ENCODE peak calls at places on chromosomes 12 and 14, in four cellular contexts. X is GM04504, Z is lower leg skin, M is brain pericyte. B is an unnamed sample.

GRCh38 chr14:105050551-105050897 is 14.7 kb downstream of the GPR132 start:
- DNase-seq in X (no peak), M (no peak), Z (no peak), B (peak; percentile 6)

GRCh38 chr14:81453166-81453766 is 53.1 kb upstream of the STON2 start:
- DNase-seq in Z (no peak), X (no peak), M (no peak), B (peak; percentile 30)

GRCh38 chr14:67426983-67427601 is 15.1 kb upstream of the PLEK2 start:
- DNase-seq in Z (peak; percentile 92), M (peak; percentile 27), X (peak; percentile 54), B (peak; percentile 79)

GRCh38 chr14:60563113-60563512 is 54.2 kb downstream of the SIX6 start:
- DNase-seq in X (peak; percentile 38), M (no peak), Z (no peak), B (no peak)

GRCh38 chr12:127284870-127285431 is 982.0 kb upstream of the TMEM132C start:
- DNase-seq in Z (peak; percentile 76), M (peak; percentile 83), X (peak; percentile 94), B (no peak)

GRCh38 chr14:96167224-96168148 is 37.2 kb upstream of the BDKRB2 start:
- DNase-seq in M (no peak), X (peak; percentile 77), Z (peak; percentile 71), B (no peak)

GRCh38 chr12:113734503-113734902 is 231.6 kb downstream of the RBM19 start:
- DNase-seq in Z (no peak), X (no peak), M (no peak), B (no peak)

GRCh38 chr14:33848706-33849454 is 102.0 kb downstream of the EGLN3 start:
- DNase-seq in Z (no peak), X (peak; percentile 20), M (no peak), B (no peak)

GRCh38 chr12:18250313-18250916 is 10.9 kb upstream of the PIK3C2G start:
- DNase-seq in M (peak; percentile 30), Z (no peak), X (peak; percentile 29), B (peak; percentile 8)

GRCh38 chr12:8156845-8157244 is at the start of gene ZNF705A:
- DNase-seq in M (no peak), X (no peak), Z (no peak), B (no peak)

GRCh38 chr12:4272976-4273650 is 449 bp upstream of the CCND2 start:
- DNase-seq in Z (no peak), M (no peak), X (no peak), B (no peak)

GRCh38 chr14:51121096-51121495 is 26.2 kb upstream of the TRIM9 start:
- DNase-seq in Z (no peak), M (no peak), X (no peak), B (no peak)

GRCh38 chr14:44154889-44155288 is 352.2 kb downstream of the FSCB start:
- DNase-seq in Z (no peak), X (no peak), M (no peak), B (no peak)

GRCh38 chr14:24078146-24078545 is 6.8 kb downstream of the CPNE6 start:
- DNase-seq in X (no peak), M (no peak), Z (no peak), B (no peak)

GRCh38 chr14:52131640-52132320 is 62.9 kb upstream of the NID2 start:
- DNase-seq in Z (peak; percentile 88), M (peak; percentile 71), X (peak; percentile 85), B (peak; percentile 47)

GRCh38 chr14:81331229-81332026 is 68.7 kb downstream of the STON2 start:
- DNase-seq in X (no peak), M (no peak), Z (no peak), B (no peak)

GRCh38 chr14:64504310-64504896 is at the start of gene ZBTB1:
- DNase-seq in M (peak; percentile 89), X (peak; percentile 68), Z (peak; percentile 97), B (peak; percentile 30)

GRCh38 chr14:23160924-23161522 is 22.4 kb downstream of the SLC7A8 start:
- DNase-seq in X (peak; percentile 65), M (peak; percentile 73), Z (peak; percentile 90), B (no peak)

GRCh38 chr12:53061404-53062010 is 11.6 kb downstream of the TNS2 start:
- DNase-seq in M (no peak), X (no peak), Z (peak; percentile 87), B (no peak)

GRCh38 chr12:122097641-122098364 is 19.2 kb downstream of the MLXIP start:
- DNase-seq in M (no peak), X (no peak), Z (no peak), B (no peak)

GRCh38 chr12:91576432-91576831 is 393.8 kb upstream of the DCN start:
- DNase-seq in Z (no peak), M (no peak), X (no peak), B (no peak)

GRCh38 chr14:76337619-76338545 is 38.1 kb upstream of the ESRRB start:
- DNase-seq in X (no peak), M (no peak), Z (no peak), B (no peak)

GRCh38 chr12:27952510-27952909 is 20.0 kb downstream of the PTHLH start:
- DNase-seq in Z (no peak), M (no peak), X (no peak), B (no peak)

GRCh38 chr12:57182918-57183575 is 33.5 kb upstream of the NXPH4 start:
- DNase-seq in X (no peak), Z (peak; percentile 96), M (no peak), B (peak; percentile 97)

GRCh38 chr12:74641694-74642093 is 104.1 kb downstream of the ATXN7L3B start:
- DNase-seq in Z (no peak), X (no peak), M (no peak), B (no peak)

GRCh38 chr12:78181544-78182162 is 351.0 kb downstream of the NAV3 start:
- DNase-seq in M (no peak), Z (no peak), X (no peak), B (no peak)

GRCh38 chr12:104339663-104340062 is 36.1 kb downstream of the EID3 start:
- DNase-seq in X (no peak), M (no peak), Z (no peak), B (no peak)

GRCh38 chr12:26331960-26332359 is 136.6 kb downstream of the SSPN start:
- DNase-seq in M (no peak), X (no peak), Z (no peak), B (no peak)

GRCh38 chr12:57756406-57757341 is 1.8 kb downstream of the MARCHF9 start:
- DNase-seq in Z (no peak), X (no peak), M (no peak), B (peak; percentile 64)

GRCh38 chr12:51869490-51869865 is 18.4 kb upstream of the ANKRD33 start:
- DNase-seq in M (no peak), X (no peak), Z (no peak), B (no peak)

GRCh38 chr12:71786840-71787239 is 32.2 kb downstream of the RAB21 start:
- DNase-seq in Z (no peak), X (no peak), M (no peak), B (no peak)